ENCODE peak calls at places on chromosomes 1 and 21, in four cellular contexts. One of them, this sample, is unnamed.

GRCh38 chr21:36422279-36423098 is 37.3 kb downstream of the CHAF1B start:
- DNase-seq in CD8-positive, alpha-beta T cell: no peak
- DNase-seq in heart left ventricle: peak
- DNase-seq in A549: peak
- DNase-seq in this sample: no peak

GRCh38 chr1:155892801-155893200 is 18.3 kb downstream of the RIT1 start:
- DNase-seq in CD8-positive, alpha-beta T cell: no peak
- DNase-seq in heart left ventricle: no peak
- DNase-seq in A549: peak
- DNase-seq in this sample: peak

GRCh38 chr21:44738621-44739020 is 27.2 kb upstream of the TSPEAR start:
- DNase-seq in CD8-positive, alpha-beta T cell: no peak
- DNase-seq in heart left ventricle: no peak
- DNase-seq in A549: no peak
- DNase-seq in this sample: no peak

GRCh38 chr1:243580072-243580471 is 270.0 kb downstream of the AKT3 start:
- DNase-seq in CD8-positive, alpha-beta T cell: no peak
- DNase-seq in heart left ventricle: peak
- DNase-seq in A549: no peak
- DNase-seq in this sample: no peak

GRCh38 chr1:234607091-234608025 is 2.6 kb downstream of the IRF2BP2 start:
- DNase-seq in CD8-positive, alpha-beta T cell: no peak
- DNase-seq in heart left ventricle: peak
- DNase-seq in A549: peak
- DNase-seq in this sample: no peak

GRCh38 chr1:63321061-63321787 is 1.1 kb upstream of the FOXD3 start:
- DNase-seq in CD8-positive, alpha-beta T cell: no peak
- DNase-seq in heart left ventricle: no peak
- DNase-seq in A549: no peak
- DNase-seq in this sample: no peak

GRCh38 chr1:192601145-192602048 is 25.8 kb downstream of the RGS1 start:
- DNase-seq in CD8-positive, alpha-beta T cell: no peak
- DNase-seq in heart left ventricle: no peak
- DNase-seq in A549: no peak
- DNase-seq in this sample: no peak

GRCh38 chr1:19825298-19825697 is 10.2 kb upstream of the RNF186 start:
- DNase-seq in CD8-positive, alpha-beta T cell: no peak
- DNase-seq in heart left ventricle: no peak
- DNase-seq in A549: no peak
- DNase-seq in this sample: no peak

GRCh38 chr1:53016705-53017104 is 45.3 kb upstream of the PODN start:
- DNase-seq in CD8-positive, alpha-beta T cell: no peak
- DNase-seq in heart left ventricle: no peak
- DNase-seq in A549: no peak
- DNase-seq in this sample: no peak

GRCh38 chr1:29254346-29254745 is 18.0 kb downstream of the PTPRU start:
- DNase-seq in CD8-positive, alpha-beta T cell: no peak
- DNase-seq in heart left ventricle: no peak
- DNase-seq in A549: no peak
- DNase-seq in this sample: no peak

GRCh38 chr1:107659961-107660360 is 305.0 kb downstream of the VAV3 start:
- DNase-seq in CD8-positive, alpha-beta T cell: no peak
- DNase-seq in heart left ventricle: no peak
- DNase-seq in A549: no peak
- DNase-seq in this sample: no peak

GRCh38 chr1:27564710-27565649 is 39.0 kb downstream of the AHDC1 start:
- DNase-seq in CD8-positive, alpha-beta T cell: no peak
- DNase-seq in heart left ventricle: peak
- DNase-seq in A549: no peak
- DNase-seq in this sample: no peak

GRCh38 chr1:114703242-114703641 is 7.9 kb upstream of the AMPD1 start:
- DNase-seq in CD8-positive, alpha-beta T cell: no peak
- DNase-seq in heart left ventricle: no peak
- DNase-seq in A549: no peak
- DNase-seq in this sample: no peak

GRCh38 chr1:3002349-3003038 is 18.8 kb upstream of the ACTRT2 start:
- DNase-seq in CD8-positive, alpha-beta T cell: no peak
- DNase-seq in heart left ventricle: peak
- DNase-seq in A549: no peak
- DNase-seq in this sample: no peak

GRCh38 chr1:16630661-16631247 is 17.4 kb upstream of the NBPF1 start:
- DNase-seq in CD8-positive, alpha-beta T cell: peak
- DNase-seq in heart left ventricle: peak
- DNase-seq in A549: no peak
- DNase-seq in this sample: no peak

GRCh38 chr1:230894032-230894431 is 25.7 kb upstream of the C1orf198 start:
- DNase-seq in CD8-positive, alpha-beta T cell: no peak
- DNase-seq in heart left ventricle: no peak
- DNase-seq in A549: no peak
- DNase-seq in this sample: no peak

GRCh38 chr1:207495816-207496792 is at the start of gene CR1:
- DNase-seq in CD8-positive, alpha-beta T cell: peak
- DNase-seq in heart left ventricle: peak
- DNase-seq in A549: no peak
- DNase-seq in this sample: no peak

GRCh38 chr1:53246261-53247134 is 8.2 kb upstream of the MAGOH start:
- DNase-seq in CD8-positive, alpha-beta T cell: no peak
- DNase-seq in heart left ventricle: no peak
- DNase-seq in A549: no peak
- DNase-seq in this sample: peak

GRCh38 chr1:23475134-23475628 is 8.8 kb downstream of the ASAP3 start:
- DNase-seq in CD8-positive, alpha-beta T cell: no peak
- DNase-seq in heart left ventricle: peak
- DNase-seq in A549: no peak
- DNase-seq in this sample: peak

GRCh38 chr1:99735852-99736251 is 30.6 kb downstream of the FRRS1 start:
- DNase-seq in CD8-positive, alpha-beta T cell: no peak
- DNase-seq in heart left ventricle: no peak
- DNase-seq in A549: no peak
- DNase-seq in this sample: no peak

GRCh38 chr1:99737016-99737415 is 29.4 kb downstream of the FRRS1 start:
- DNase-seq in CD8-positive, alpha-beta T cell: no peak
- DNase-seq in heart left ventricle: no peak
- DNase-seq in A549: peak
- DNase-seq in this sample: peak

GRCh38 chr1:99745061-99745460 is 21.4 kb downstream of the FRRS1 start:
- DNase-seq in CD8-positive, alpha-beta T cell: no peak
- DNase-seq in heart left ventricle: no peak
- DNase-seq in A549: no peak
- DNase-seq in this sample: no peak

GRCh38 chr1:99738858-99739465 is 27.5 kb downstream of the FRRS1 start:
- DNase-seq in CD8-positive, alpha-beta T cell: no peak
- DNase-seq in heart left ventricle: no peak
- DNase-seq in A549: peak
- DNase-seq in this sample: no peak

GRCh38 chr1:99740141-99740540 is 26.3 kb downstream of the FRRS1 start:
- DNase-seq in CD8-positive, alpha-beta T cell: no peak
- DNase-seq in heart left ventricle: no peak
- DNase-seq in A549: no peak
- DNase-seq in this sample: no peak
- TF ChIP-seq CTCF in CD8-positive, alpha-beta T cell: no peak
- TF ChIP-seq CTCF in heart left ventricle: no peak
- TF ChIP-seq CTCF in A549: no peak
- TF ChIP-seq CTCF in this sample: no peak

GRCh38 chr1:182720465-182720864 is 36.1 kb upstream of the RGS8 start:
- DNase-seq in CD8-positive, alpha-beta T cell: no peak
- DNase-seq in heart left ventricle: no peak
- DNase-seq in A549: peak
- DNase-seq in this sample: no peak
- TF ChIP-seq CTCF in CD8-positive, alpha-beta T cell: no peak
- TF ChIP-seq CTCF in heart left ventricle: peak
- TF ChIP-seq CTCF in A549: no peak
- TF ChIP-seq CTCF in this sample: peak

GRCh38 chr1:11893907-11894251 is 32.3 kb downstream of the KIAA2013 start:
- DNase-seq in CD8-positive, alpha-beta T cell: peak
- DNase-seq in heart left ventricle: peak
- DNase-seq in A549: peak
- DNase-seq in this sample: no peak
- TF ChIP-seq CTCF in CD8-positive, alpha-beta T cell: peak
- TF ChIP-seq CTCF in heart left ventricle: peak
- TF ChIP-seq CTCF in A549: peak
- TF ChIP-seq CTCF in this sample: peak

DNA sequence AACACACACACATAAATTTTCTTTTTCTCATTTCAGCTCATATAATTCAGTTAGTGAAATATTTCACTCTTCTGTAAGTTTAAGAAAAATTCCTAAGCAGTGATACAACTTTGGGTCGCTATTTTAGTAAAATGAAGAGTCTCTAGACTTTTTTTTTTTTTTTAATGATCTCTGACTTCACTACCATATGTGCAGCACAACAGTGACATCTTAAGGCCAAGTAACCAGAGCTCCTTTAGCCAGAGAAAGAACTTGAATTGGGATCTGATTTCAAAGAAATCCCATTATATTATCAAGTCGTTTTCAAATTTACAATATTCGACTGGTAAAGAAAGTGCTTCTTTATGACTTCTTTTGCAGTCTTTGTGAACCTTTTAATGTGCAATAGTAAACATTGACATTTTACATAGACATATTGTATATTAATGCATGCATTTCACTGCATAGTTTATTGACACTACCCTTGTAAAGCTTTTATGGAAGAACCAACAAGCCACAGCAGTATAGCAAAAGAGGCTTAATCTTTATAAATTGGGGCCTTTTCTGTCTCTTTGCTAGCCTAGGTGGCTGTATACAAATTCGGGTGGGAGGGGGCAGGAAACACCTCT is 62.2 kb downstream of the LRRC40 start:
- DNase-seq in CD8-positive, alpha-beta T cell: no peak
- DNase-seq in heart left ventricle: no peak
- DNase-seq in A549: no peak
- DNase-seq in this sample: peak
- TF ChIP-seq CTCF in CD8-positive, alpha-beta T cell: no peak
- TF ChIP-seq CTCF in heart left ventricle: peak
- TF ChIP-seq CTCF in A549: no peak
- TF ChIP-seq CTCF in this sample: peak

DNA sequence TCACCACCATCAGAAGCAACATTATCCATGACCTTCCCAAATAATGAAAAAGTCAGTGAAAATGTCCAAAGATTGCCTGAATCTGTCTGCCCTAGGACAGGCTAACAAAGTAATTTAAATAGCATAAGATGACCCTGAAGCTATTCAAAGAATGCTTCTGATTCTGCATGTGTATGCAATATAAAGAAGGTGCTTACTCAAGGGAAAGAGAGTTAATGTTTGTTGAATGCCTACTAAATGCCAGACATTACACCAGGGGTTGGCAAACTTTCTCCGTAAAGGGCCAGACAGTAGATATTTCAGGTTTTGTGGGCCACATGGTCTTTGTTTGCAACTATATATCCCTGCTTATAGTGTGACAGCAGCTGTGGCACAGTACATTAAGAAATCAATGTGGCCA is 221.9 kb upstream of the DMRTA2 start:
- DNase-seq in CD8-positive, alpha-beta T cell: no peak
- DNase-seq in heart left ventricle: no peak
- DNase-seq in A549: no peak
- DNase-seq in this sample: no peak
- TF ChIP-seq CTCF in CD8-positive, alpha-beta T cell: no peak
- TF ChIP-seq CTCF in heart left ventricle: no peak
- TF ChIP-seq CTCF in A549: no peak
- TF ChIP-seq CTCF in this sample: no peak

GRCh38 chr1:237804516-237804915 is 86.2 kb downstream of the ZP4 start:
- DNase-seq in CD8-positive, alpha-beta T cell: no peak
- DNase-seq in heart left ventricle: no peak
- DNase-seq in A549: no peak
- DNase-seq in this sample: no peak

GRCh38 chr1:237794071-237794470 is 96.7 kb downstream of the ZP4 start:
- DNase-seq in CD8-positive, alpha-beta T cell: no peak
- DNase-seq in heart left ventricle: no peak
- DNase-seq in A549: peak
- DNase-seq in this sample: no peak

GRCh38 chr1:237795558-237795957 is 95.2 kb downstream of the ZP4 start:
- DNase-seq in CD8-positive, alpha-beta T cell: no peak
- DNase-seq in heart left ventricle: no peak
- DNase-seq in A549: no peak
- DNase-seq in this sample: no peak

GRCh38 chr1:237799762-237800474 is 90.8 kb downstream of the ZP4 start:
- DNase-seq in CD8-positive, alpha-beta T cell: no peak
- DNase-seq in heart left ventricle: peak
- DNase-seq in A549: peak
- DNase-seq in this sample: no peak
- TF ChIP-seq CTCF in CD8-positive, alpha-beta T cell: no peak
- TF ChIP-seq CTCF in heart left ventricle: peak
- TF ChIP-seq CTCF in A549: peak
- TF ChIP-seq CTCF in this sample: no peak

DNA sequence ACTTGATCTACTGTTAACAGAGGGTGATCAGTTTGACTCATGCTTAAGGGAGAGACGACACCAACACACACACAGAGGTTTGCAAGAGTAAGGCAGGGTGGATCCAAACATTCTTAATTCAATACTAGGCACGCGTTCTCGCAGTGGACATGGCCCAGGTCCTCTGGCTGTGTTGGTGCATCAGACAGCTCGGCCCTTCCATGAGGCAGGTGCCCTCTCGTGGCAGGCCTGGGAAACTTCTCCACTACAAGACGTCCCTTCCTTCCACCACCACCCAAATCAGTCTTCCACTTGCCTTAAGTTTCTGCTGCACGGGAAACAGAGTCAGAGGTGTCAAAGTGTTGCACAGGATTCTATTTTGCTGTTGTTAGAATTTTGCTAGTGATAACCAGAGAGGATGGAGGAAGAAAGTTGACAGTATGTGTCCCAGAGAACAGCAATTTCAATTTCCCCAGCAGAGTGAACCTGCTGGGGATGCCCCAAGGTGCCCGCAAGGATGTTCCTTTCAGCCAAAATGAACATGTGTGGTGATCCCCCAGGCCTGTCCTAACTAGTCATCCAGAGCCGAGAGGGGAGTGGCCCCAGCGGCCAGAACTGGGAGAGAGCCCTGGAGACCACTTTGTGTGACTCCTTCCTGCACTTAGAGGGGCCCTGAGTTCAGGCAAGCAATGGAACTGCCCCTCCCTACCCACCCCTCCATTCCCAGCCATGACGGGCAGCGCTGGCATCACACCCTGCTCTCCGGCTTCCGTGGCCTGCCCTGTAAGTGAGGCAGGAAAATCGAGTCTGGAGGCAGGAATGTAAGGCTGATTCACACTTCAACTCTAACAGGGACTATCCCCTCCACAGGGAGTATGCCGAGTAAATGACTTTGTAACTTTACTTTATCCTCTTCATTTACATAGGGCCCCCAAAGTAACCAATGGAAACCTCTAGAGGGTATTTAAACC is 34.8 kb downstream of the MX1 start:
- DNase-seq in CD8-positive, alpha-beta T cell: peak
- DNase-seq in heart left ventricle: peak
- DNase-seq in A549: peak
- DNase-seq in this sample: peak
- TF ChIP-seq CTCF in CD8-positive, alpha-beta T cell: peak
- TF ChIP-seq CTCF in heart left ventricle: peak
- TF ChIP-seq CTCF in A549: peak
- TF ChIP-seq CTCF in this sample: peak

DNA sequence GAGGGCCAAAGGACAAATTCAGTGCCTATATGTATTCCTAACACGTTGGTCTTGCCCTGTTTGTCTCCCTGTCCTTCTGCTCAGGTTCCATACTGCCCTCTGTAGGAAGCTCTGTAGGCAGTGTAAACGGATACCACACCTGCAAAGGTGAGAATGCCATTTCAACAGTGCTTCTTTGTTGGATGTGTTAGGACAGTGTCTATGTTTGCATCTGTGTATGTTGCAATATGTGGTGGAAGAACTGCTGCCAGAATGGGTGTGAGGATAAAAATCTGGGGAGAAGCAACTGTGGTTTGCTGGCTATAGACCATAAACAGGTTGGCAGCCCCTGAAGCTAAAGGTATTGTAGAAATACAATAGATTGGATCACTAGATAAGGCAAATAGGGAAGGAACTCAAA is 113.1 kb upstream of the BMP8A start:
- DNase-seq in CD8-positive, alpha-beta T cell: no peak
- DNase-seq in heart left ventricle: no peak
- DNase-seq in A549: peak
- DNase-seq in this sample: no peak
- TF ChIP-seq CTCF in CD8-positive, alpha-beta T cell: no peak
- TF ChIP-seq CTCF in heart left ventricle: peak
- TF ChIP-seq CTCF in A549: peak
- TF ChIP-seq CTCF in this sample: peak

This sample was measured in AG09319.